ENCODE peak calls at places on chromosomes 13 and 19, in four cellular contexts. I, Z, Q and A are unnamed samples.

GRCh38 chr13:87123987-87124784 is 547.0 kb upstream of the SLITRK5 start:
- DNase-seq in I (peak), Z (peak), Q (peak), A (peak)

GRCh38 chr13:114105351-114106225 is 26.8 kb downstream of the RASA3 start:
- DNase-seq in I (no peak), Z (no peak), Q (no peak), A (no peak)

GRCh38 chr19:28170066-28170465 is 1042.9 kb downstream of the UQCRFS1 start:
- DNase-seq in I (no peak), Z (peak), Q (no peak), A (no peak)

GRCh38 chr19:45130888-45131615 is 29.7 kb downstream of the NKPD1 start:
- DNase-seq in I (peak), Z (peak), Q (peak), A (peak)

GRCh38 chr19:1156305-1156801 is 17.7 kb downstream of the SBNO2 start:
- DNase-seq in I (peak), Z (no peak), Q (no peak), A (no peak)

GRCh38 chr19:57850553-57851017 is 926 bp downstream of the ZNF587 start:
- DNase-seq in I (peak), Z (peak), Q (peak), A (peak)

GRCh38 chr13:99605417-99606321 is 104.4 kb downstream of the TM9SF2 start:
- DNase-seq in I (peak), Z (peak), Q (peak), A (peak)

GRCh38 chr13:99506632-99507031 is 5.4 kb downstream of the TM9SF2 start:
- DNase-seq in I (no peak), Z (no peak), Q (no peak), A (no peak)

GRCh38 chr13:20814224-20814910 is 40.6 kb upstream of the EEF1AKMT1 start:
- DNase-seq in I (peak), Z (no peak), Q (no peak), A (no peak)

GRCh38 chr13:33205804-33206221 is 79.7 kb downstream of the STARD13 start:
- DNase-seq in I (peak), Z (peak), Q (no peak), A (no peak)

GRCh38 chr19:52991484-52991883 is 22.2 kb upstream of the ERVV-1 start:
- DNase-seq in I (peak), Z (no peak), Q (no peak), A (no peak)

GRCh38 chr13:31945202-31945978 is 86.2 kb upstream of the FRY start:
- DNase-seq in I (peak), Z (peak), Q (no peak), A (no peak)

GRCh38 chr19:5850743-5851293 is 431 bp downstream of the FUT3 start:
- DNase-seq in I (peak), Z (no peak), Q (no peak), A (no peak)

GRCh38 chr19:42291437-42291815 is 10.5 kb upstream of the PRR19 start:
- DNase-seq in I (no peak), Z (no peak), Q (no peak), A (no peak)

GRCh38 chr19:10069046-10069445 is 17.1 kb upstream of the SHFL start:
- DNase-seq in I (no peak), Z (no peak), Q (no peak), A (no peak)

GRCh38 chr19:45406165-45406956 is at the start of gene POLR1G:
- DNase-seq in I (peak), Z (peak), Q (peak), A (peak)

GRCh38 chr19:57759096-57759495 is 10.4 kb upstream of the ZNF586 start:
- DNase-seq in I (no peak), Z (no peak), Q (no peak), A (no peak)

GRCh38 chr19:46495789-46496099 is at the start of gene PNMA8B:
- DNase-seq in I (peak), Z (peak), Q (no peak), A (no peak)

GRCh38 chr19:18762125-18763023 is 28.7 kb downstream of the COMP start:
- DNase-seq in I (peak), Z (no peak), Q (peak), A (no peak)

GRCh38 chr13:28805193-28805819 is 14.8 kb upstream of the MTUS2 start:
- DNase-seq in I (no peak), Z (peak), Q (no peak), A (peak)

GRCh38 chr19:38664503-38665211 is 17.2 kb downstream of the ACTN4 start:
- DNase-seq in I (no peak), Z (no peak), Q (no peak), A (no peak)

GRCh38 chr19:46487178-46487801 is 8.4 kb downstream of the PNMA8B start:
- DNase-seq in I (no peak), Z (no peak), Q (no peak), A (no peak)

GRCh38 chr19:31349160-31349881 is at the start of gene TSHZ3:
- DNase-seq in I (peak), Z (peak), Q (no peak), A (peak)

GRCh38 chr13:23871616-23872220 is 17.5 kb downstream of the MIPEP start:
- DNase-seq in I (peak), Z (peak), Q (peak), A (no peak)

GRCh38 chr19:47848871-47849473 is 10.1 kb upstream of the TPRX2 start:
- DNase-seq in I (no peak), Z (peak), Q (peak), A (no peak)

GRCh38 chr13:43335669-43336068 is 312.3 kb downstream of the DNAJC15 start:
- DNase-seq in I (no peak), Z (no peak), Q (no peak), A (no peak)

GRCh38 chr13:75372517-75372916 is 109.5 kb downstream of the TBC1D4 start:
- DNase-seq in I (no peak), Z (peak), Q (peak), A (peak)

GRCh38 chr13:99313473-99313872 is 6.3 kb upstream of the GPR183 start:
- DNase-seq in I (no peak), Z (peak), Q (no peak), A (no peak)

GRCh38 chr19:16200776-16201391 is 3.2 kb downstream of the AP1M1 start:
- DNase-seq in I (no peak), Z (no peak), Q (no peak), A (no peak)

GRCh38 chr13:48478401-48478800 is 54.5 kb downstream of the RCBTB2 start:
- DNase-seq in I (peak), Z (no peak), Q (no peak), A (no peak)

GRCh38 chr13:83879431-83880171 is 2.7 kb downstream of the SLITRK1 start:
- DNase-seq in I (peak), Z (peak), Q (no peak), A (no peak)

GRCh38 chr19:55189424-55189823 is 9.3 kb upstream of the SYT5 start:
- DNase-seq in I (peak), Z (no peak), Q (no peak), A (no peak)

GRCh38 chr13:110874508-110874960 is 40.3 kb downstream of the ANKRD10 start:
- DNase-seq in I (peak), Z (peak), Q (peak), A (peak)

GRCh38 chr19:46862974-46863632 is 2.3 kb downstream of the ARHGAP35 start:
- DNase-seq in I (no peak), Z (no peak), Q (no peak), A (no peak)

GRCh38 chr13:92103673-92104296 is 705.4 kb downstream of the GPC5 start:
- DNase-seq in I (peak), Z (no peak), Q (no peak), A (no peak)

GRCh38 chr13:42753697-42754096 is 27.7 kb upstream of the FAM216B start:
- DNase-seq in I (no peak), Z (no peak), Q (no peak), A (no peak)

GRCh38 chr19:43639507-43640423 is at the start of gene CADM4:
- DNase-seq in I (no peak), Z (peak), Q (no peak), A (peak)

DNA sequence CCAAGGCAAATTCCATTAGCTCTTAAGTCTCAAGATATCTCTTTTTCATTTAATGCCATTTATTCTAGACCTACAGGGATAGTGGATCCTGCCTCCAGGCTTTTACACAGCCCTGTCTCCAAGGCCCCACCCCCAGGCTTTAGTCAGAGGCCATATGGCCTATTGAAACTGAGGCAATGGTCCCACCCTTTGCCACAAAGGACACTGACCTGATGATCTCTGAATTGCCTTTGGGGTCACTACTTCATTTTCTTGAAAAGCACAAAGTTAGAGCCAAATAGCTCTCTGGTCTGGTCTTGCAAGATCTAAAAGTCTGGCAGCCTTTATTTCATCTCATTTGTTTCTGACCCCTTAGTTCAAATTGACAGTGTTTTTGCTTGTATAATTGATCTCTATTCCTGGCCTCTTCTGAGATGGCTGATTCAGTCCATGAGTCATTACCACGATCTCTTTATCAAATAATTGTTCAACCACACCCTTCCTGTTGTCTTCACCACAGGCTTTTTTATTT is 209.8 kb downstream of the FGF14 start:
- DNase-seq in I (peak), Z (peak), Q (no peak), A (no peak)
- H3K4me3 ChIP-seq in I (no peak), Z (no peak), Q (no peak), A (no peak)

DNA sequence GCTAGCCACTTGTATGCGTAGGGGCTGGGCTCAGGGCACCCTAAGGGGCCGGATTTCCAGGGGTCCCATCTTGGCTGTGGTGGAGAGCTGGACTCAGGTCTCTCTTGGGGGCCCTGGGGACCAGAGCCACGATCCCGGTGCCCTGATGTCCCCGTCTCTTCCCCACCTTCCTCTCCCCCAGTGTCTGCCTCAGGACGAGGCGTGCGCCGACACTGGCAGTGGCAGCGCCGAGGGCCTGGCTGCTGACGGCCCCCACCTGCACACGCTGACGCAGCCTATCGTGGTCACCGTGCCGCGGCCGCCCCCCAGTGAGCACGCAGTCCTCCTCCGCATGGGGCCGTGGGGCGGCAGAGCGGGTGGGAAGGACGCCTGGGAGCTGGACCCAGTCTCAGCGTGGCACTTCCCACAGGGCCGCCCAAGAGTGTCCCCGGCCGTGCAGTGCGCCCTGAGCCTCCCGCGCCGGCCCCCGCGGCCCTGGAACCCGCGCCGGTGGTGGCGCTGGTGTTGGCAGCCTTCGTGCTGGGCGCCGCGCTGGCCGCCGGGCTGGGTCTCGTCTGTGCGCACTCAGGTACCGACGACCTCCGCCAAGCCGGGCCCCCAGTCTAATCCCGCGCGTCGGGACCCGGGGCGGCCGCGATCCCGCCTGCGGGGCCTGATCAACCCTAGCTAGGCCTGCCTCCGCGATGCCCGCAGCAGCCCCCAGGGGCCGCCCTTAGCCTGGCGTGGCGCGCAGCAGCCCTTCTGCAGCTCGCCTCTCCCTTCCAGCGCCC is 2.7 kb upstream of the SNAPC2 start:
- DNase-seq in I (peak), Z (peak), Q (no peak), A (no peak)
- TF ChIP-seq EZH2 in I (peak), Z (peak), Q (no peak), A (no peak)

GRCh38 chr19:2276429-2276989 is 5.5 kb downstream of the PEAK3 start:
- DNase-seq in I (no peak), Z (no peak), Q (no peak), A (no peak)

GRCh38 chr19:2273356-2274184 is 8.4 kb downstream of the PEAK3 start:
- DNase-seq in I (peak), Z (peak), Q (peak), A (peak)

GRCh38 chr19:2275588-2276428 is 6.2 kb downstream of the PEAK3 start:
- DNase-seq in I (no peak), Z (no peak), Q (no peak), A (no peak)

GRCh38 chr19:2274937-2275535 is 6.9 kb downstream of the PEAK3 start:
- DNase-seq in I (peak), Z (peak), Q (peak), A (peak)

GRCh38 chr19:2274185-2274711 is 7.7 kb downstream of the PEAK3 start:
- DNase-seq in I (no peak), Z (no peak), Q (no peak), A (no peak)
- H3K4me3 ChIP-seq in I (peak), Z (peak), Q (peak), A (peak)

GRCh38 chr19:11237321-11237720 is 2.1 kb upstream of the ANGPTL8 start:
- DNase-seq in I (no peak), Z (no peak), Q (no peak), A (no peak)
- TF ChIP-seq EZH2 in I (no peak), Z (no peak), Q (no peak), A (no peak)

DNA sequence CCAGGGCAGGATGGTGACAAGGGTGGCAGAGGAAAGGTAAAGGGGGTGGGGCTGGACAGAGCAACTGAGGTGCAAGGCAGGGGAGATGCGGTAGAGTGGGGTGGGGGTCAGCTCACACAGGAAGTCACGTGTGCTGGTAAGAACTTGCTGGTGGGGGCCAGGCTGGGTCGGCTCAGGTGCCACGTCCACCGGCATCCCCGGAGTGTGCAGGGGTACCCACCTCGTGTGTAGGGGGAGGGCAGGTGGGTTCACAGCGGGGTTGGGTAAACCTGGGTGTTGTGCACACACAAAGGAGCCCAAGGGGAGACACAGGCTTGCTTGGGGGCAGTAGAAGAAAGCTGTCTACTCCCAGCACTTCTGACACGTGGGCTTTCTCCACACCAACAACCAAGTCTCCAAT is 2.9 kb downstream of the ZNF835 start:
- DNase-seq in I (no peak), Z (no peak), Q (no peak), A (no peak)
- H3K4me3 ChIP-seq in I (no peak), Z (no peak), Q (no peak), A (no peak)

DNA sequence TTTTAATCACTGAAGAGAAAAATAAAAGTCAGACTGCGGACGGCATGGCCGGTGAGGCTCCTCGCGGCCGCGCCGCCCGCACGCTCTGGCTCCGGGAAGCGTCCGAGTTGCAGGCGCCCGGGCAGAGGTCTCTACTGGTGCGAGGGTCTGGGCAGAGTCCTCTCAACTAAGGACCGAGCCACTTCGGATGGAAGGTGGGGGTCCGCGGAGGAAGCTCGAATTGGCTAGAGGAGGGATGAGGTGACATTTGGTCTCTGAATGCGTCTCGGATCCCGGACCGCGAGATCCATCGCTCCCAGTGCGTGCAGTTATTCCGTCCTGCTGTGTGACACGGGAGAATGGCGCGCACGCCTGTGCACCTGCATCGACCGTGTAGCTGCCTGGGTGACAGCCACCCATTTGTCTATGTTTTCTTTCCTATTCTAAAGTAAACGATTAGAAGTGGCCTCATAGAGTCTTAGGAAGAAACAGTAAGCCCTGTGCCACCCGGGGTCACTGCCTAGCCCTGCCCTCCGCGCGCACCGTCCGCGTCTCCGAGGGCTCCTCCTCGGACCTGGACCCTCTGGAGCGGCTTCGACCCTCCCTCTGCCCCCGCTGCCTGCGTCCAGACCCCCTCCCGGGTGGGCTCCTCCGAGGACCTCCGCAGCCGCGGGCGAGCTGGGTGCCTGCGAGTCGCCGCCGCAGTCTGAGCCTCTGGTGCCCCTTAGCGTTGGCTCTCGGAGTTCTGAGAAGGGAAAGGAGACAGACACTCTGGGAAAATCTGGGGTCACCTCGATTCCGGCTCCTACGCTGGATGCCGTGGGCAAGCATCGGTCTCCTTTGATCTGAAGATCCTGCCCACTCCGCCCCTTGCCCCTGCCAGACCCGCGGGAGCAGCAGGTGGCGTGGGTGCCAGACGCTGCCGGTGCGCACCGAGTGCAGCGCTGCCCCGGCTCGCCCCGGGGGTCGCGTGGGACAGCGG is 347.4 kb downstream of the LIG4 start:
- DNase-seq in I (peak), Z (peak), Q (no peak), A (no peak)
- TF ChIP-seq EZH2 in I (no peak), Z (peak), Q (no peak), A (no peak)

DNA sequence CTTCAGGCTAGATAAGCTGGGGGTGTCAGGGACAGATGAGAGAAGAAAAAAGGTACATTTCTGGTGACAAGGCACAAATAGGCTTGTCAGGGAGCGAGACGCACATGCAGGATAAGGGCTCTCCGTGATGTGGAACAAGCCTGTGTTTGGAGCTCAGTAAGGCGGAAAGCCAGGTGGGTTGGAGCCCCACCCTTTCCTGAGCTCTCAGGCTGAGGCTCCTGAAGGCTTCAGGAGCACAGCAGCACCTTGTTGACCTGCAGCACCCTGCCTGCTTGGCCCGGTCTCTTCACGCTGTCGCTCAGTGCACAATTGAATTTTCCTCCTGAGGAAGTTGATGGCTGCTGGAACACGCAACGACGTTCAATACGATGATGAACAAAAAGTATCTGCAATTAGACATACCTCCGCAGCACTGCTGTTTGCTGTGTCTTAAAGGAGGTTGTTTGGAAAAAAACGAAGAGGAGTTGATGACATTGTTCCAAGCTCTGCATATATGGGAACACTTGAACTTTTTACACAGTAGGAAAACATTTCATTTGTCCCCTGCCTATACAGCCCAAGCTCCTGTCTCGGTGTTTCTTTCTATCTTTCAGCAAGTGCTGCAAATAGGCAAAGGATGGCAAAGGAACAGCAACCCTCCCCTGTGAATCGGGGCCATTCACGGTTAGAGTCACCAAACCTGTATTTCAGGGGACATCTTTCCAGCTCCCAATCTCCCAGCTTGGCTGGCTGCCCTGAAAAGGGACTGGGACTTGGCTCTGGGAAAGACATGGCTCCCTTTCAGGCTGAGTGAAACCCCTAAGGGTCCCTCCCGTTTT is 29.5 kb downstream of the SERP2 start:
- DNase-seq in I (no peak), Z (no peak), Q (no peak), A (no peak)
- H3K4me3 ChIP-seq in I (no peak), Z (no peak), Q (no peak), A (no peak)

GRCh38 chr19:2289714-2290435 is 7.9 kb upstream of the PEAK3 start:
- DNase-seq in I (no peak), Z (peak), Q (no peak), A (peak)
- TF ChIP-seq EZH2 in I (no peak), Z (peak), Q (no peak), A (no peak)